ENCODE peak calls at places on chromosomes 12 and 14, in ten cellular contexts. R is psoas muscle, F is tibial nerve, C is astrocyte, I is suprapubic skin, B is mucosa of descending colon, Q is heart right ventricle, O is endothelial cell of umbilical vein, M is fibroblast of lung, A is neural progenitor cell. N is an unnamed sample.

GRCh38 chr12:124765571-124766489 is 97.8 kb downstream of the SCARB1 start:
- DNase-seq in Q (no peak), I (no peak), R (no peak), M (peak; percentile 57), O (no peak), F (no peak), C (peak; percentile 52), B (no peak), A (no peak), N (no peak)

GRCh38 chr12:49293056-49293956 is 1.6 kb upstream of the PRPH start:
- DNase-seq in R (peak; percentile 66), A (peak; percentile 58), F (no peak), I (no peak), O (no peak), B (no peak), C (no peak), M (no peak), Q (peak; percentile 27), N (no peak)

GRCh38 chr14:62778847-62779246 is 266.4 kb downstream of the KCNH5 start:
- DNase-seq in Q (no peak), M (peak; percentile 58), C (peak; percentile 46), I (no peak), F (no peak), A (no peak), R (no peak), B (no peak), O (no peak), N (no peak)

GRCh38 chr14:69259531-69260245 is at the start of gene GALNT16:
- DNase-seq in F (no peak), C (peak; percentile 14), M (peak; percentile 42), A (peak; percentile 86), B (peak; percentile 36), Q (peak; percentile 47), I (no peak), R (peak; percentile 77), O (peak; percentile 22), N (no peak)

GRCh38 chr14:99961826-99962518 is 103.2 kb upstream of the EVL start:
- DNase-seq in A (peak; percentile 32), Q (no peak), C (no peak), I (peak; percentile 32), F (no peak), M (no peak), B (no peak), R (no peak), O (no peak), N (no peak)

GRCh38 chr12:45284096-45284901 is 68.4 kb downstream of the ANO6 start:
- DNase-seq in O (peak; percentile 48), R (no peak), Q (no peak), M (peak; percentile 95), A (peak; percentile 60), I (no peak), B (no peak), F (no peak), C (peak; percentile 94), N (peak; percentile 55)

GRCh38 chr14:39988939-39989338 is 556.7 kb upstream of the FBXO33 start:
- DNase-seq in R (no peak), M (peak; percentile 55), I (no peak), O (no peak), Q (no peak), A (peak; percentile 61), B (no peak), F (no peak), C (peak; percentile 31), N (no peak)

GRCh38 chr14:63039800-63040380 is 5.4 kb downstream of the KCNH5 start:
- DNase-seq in R (no peak), F (no peak), O (peak; percentile 66), M (peak; percentile 78), I (no peak), B (no peak), A (peak; percentile 85), Q (no peak), C (peak; percentile 69), N (peak; percentile 1)

DNA sequence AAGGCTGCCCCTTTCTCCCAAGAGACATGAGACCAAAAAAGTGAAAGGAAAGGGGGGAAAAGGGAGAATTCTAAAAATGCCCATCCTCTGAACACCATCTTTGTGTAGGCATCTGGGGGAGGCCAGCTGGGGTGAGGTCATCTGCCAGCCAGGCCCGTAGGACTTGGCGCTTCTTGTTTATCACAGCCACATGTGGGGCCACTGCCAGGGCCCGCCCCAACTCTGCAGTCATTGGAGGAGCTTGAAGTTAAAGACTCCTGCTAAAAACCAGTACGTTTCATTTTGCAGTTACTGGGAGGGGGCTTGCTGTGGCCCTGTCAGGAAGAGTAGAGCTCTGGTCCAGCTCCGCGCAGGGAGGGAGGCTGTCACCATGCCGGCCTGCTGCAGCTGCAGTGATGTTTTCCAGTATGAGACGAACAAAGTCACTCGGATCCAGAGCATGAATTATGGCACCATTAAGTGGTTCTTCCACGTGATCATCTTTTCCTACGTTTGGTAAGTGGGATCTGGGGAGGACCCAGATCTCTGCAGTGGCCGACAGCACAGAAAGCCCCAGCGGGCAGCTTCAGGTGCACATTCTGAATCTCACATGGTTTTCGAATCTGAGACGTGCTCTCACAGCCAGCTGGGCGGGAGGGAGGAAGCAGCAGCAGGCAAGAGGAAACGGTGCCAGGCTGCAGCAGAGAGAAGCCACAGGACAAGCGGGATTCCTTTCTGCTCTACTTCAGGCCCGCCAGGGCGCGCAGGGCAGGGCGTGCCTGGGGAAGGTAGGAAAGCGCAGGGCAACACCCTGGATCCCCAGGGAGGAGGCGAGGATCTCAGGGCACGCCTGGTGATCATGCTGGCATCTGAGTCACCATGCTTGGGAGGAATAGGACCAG is at the start of gene P2RX7:
- DNase-seq in R (peak; percentile 80), O (peak; percentile 77), B (peak; percentile 85), A (peak; percentile 48), F (peak; percentile 51), Q (peak; percentile 73), M (peak; percentile 56), C (peak; percentile 26), I (peak; percentile 87), N (peak; percentile 19)
- TF ChIP-seq CTCF in R (no peak), O (no peak), B (no peak), A (no peak), F (peak; percentile 14), Q (no peak), M (peak; percentile 18), C (no peak), I (no peak), N (peak; percentile 27)

DNA sequence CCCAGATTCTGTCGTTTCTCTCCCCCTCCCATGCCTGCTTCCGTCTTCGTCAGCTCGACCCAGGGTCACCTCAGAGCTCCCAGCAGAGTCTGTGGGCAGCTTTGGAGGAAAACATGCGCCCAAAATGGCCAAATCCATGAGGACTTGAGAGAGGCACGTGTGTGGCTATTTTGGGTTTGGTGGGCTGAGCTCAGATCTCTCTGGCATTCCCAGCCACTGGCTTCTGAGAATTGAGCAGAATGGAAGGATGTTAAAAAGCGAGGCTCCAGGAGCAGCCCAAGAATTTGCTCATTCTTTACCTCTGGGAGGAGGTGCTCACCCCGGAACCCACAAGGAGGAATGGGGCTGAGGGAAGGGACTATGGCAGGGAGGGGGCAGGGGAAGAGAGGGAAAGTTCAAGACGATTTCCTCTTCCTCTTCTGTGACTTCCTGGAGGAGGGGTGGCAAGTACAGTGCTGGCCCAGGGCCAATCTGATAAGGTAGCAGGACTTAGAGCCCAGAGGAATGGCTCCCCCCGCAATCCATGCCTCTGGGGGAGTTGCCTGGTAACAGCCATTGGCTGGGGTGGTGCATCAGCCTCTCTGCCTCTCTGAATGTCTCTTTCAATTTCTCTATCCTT is 20.1 kb downstream of the TSPAN9 start:
- DNase-seq in A (no peak), C (peak; percentile 47), B (peak; percentile 73), O (peak; percentile 87), I (no peak), R (peak; percentile 68), Q (peak; percentile 92), F (peak; percentile 26), M (peak; percentile 53), N (no peak)
- H3K4me3 ChIP-seq in A (no peak overlapping the region), C (no peak overlapping the region), B (no peak overlapping the region), O (no peak overlapping the region), I (no peak overlapping the region), R (no peak overlapping the region), Q (no peak overlapping the region), F (peak overlapping the region; percentile 2), M (no peak overlapping the region), N (no peak overlapping the region)

GRCh38 chr12:109897029-109897428 is 3.0 kb upstream of the TCHP start:
- DNase-seq in I (no peak), C (no peak), M (no peak), Q (no peak), B (no peak), R (no peak), F (no peak), A (no peak), O (no peak), N (no peak)

GRCh38 chr12:109905301-109905700 is 5.2 kb downstream of the TCHP start:
- DNase-seq in B (no peak), A (no peak), C (no peak), I (no peak), R (no peak), M (no peak), Q (no peak), O (no peak), F (no peak), N (no peak)

GRCh38 chr12:109899783-109900751 is at the start of gene TCHP:
- DNase-seq in B (peak; percentile 88), M (peak; percentile 88), R (peak; percentile 92), O (peak; percentile 93), I (peak; percentile 90), F (peak; percentile 76), Q (peak; percentile 90), C (peak; percentile 83), A (peak; percentile 88), N (peak; percentile 51)

GRCh38 chr12:109900752-109901580 is 892 bp downstream of the TCHP start:
- DNase-seq in F (no peak), O (peak; percentile 43), B (no peak), R (no peak), M (no peak), I (no peak), A (peak; percentile 51), C (no peak), Q (no peak), N (no peak)

GRCh38 chr12:109902866-109903265 is 2.8 kb downstream of the TCHP start:
- DNase-seq in B (no peak), F (no peak), O (no peak), Q (no peak), R (no peak), A (peak; percentile 37), C (no peak), I (no peak), M (no peak), N (no peak)
- H3K36me3 ChIP-seq in B (peaks cover 10% of the 10 kb centered on the region), F (peaks cover 5% of the 10 kb centered on the region), O (peaks cover 24% of the 10 kb centered on the region), Q (peaks cover 8% of the 10 kb centered on the region), R (peaks cover 53% of the 10 kb centered on the region), A (no peaks in the 10 kb centered on the region), C (peaks cover 34% of the 10 kb centered on the region), I (peaks cover 50% of the 10 kb centered on the region), M (peaks cover 17% of the 10 kb centered on the region), N (peaks cover 23% of the 10 kb centered on the region)

GRCh38 chr12:106442575-106442974 is 85.0 kb downstream of the POLR3B start:
- DNase-seq in B (no peak), A (no peak), O (no peak), F (no peak), M (no peak), C (no peak), I (no peak), R (no peak), Q (no peak), N (no peak)

GRCh38 chr12:106446429-106447092 is 89.0 kb downstream of the POLR3B start:
- DNase-seq in O (peak; percentile 28), C (peak; percentile 25), M (peak; percentile 24), Q (no peak), F (no peak), B (no peak), I (no peak), R (no peak), A (peak; percentile 64), N (no peak)

GRCh38 chr12:106445981-106446380 is 88.4 kb downstream of the POLR3B start:
- DNase-seq in F (no peak), I (no peak), B (no peak), M (no peak), A (peak; percentile 58), O (no peak), R (no peak), C (no peak), Q (no peak), N (no peak)

DNA sequence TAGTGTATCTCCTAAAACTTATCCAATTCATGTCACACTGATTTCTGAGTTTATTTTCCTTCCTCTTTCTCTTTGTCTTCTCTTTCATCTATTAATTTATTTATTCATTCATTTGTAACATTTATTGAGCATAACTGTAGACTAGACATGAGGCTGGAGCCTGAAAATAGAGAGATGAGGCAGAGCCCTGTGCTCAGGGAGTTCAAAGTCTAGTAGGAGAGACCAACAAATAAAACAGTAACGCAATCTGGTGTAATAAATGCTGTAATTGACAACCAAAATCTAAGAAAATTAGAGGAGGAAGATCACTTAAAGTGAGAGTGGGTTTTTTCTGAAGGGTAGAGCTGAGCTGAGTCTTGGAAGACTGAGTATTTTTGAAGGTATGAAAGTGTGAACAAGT is 87.5 kb downstream of the POLR3B start:
- DNase-seq in I (no peak), A (no peak), B (no peak), F (no peak), C (no peak), Q (no peak), M (no peak), O (no peak), R (no peak), N (no peak)
- TF ChIP-seq CTCF in I (no peak), A (no peak), B (no peak), F (no peak), C (no peak), Q (no peak), M (no peak), O (no peak), R (no peak), N (no peak)

N was measured in BJ.